ENCODE peak calls at places on chromosomes 7 and 10, in ten cellular contexts. One of them, this sample, is unnamed.

GRCh38 chr10:113754768-113755167 is 3.3 kb downstream of the PLEKHS1 start:
- DNase-seq in A549: no peak
- DNase-seq in stomach: no peak
- DNase-seq in HCT116: no peak
- DNase-seq in adrenal gland: no peak
- DNase-seq in transverse colon: peak
- DNase-seq in breast epithelium: no peak
- DNase-seq in testis: peak
- DNase-seq in body of pancreas: no peak
- DNase-seq in tibial nerve: no peak
- DNase-seq in this sample: no peak

GRCh38 chr7:82105463-82105862 is 335.6 kb upstream of the HGF start:
- DNase-seq in A549: peak
- DNase-seq in stomach: no peak
- DNase-seq in HCT116: peak
- DNase-seq in adrenal gland: no peak
- DNase-seq in transverse colon: no peak
- DNase-seq in breast epithelium: no peak
- DNase-seq in testis: no peak
- DNase-seq in body of pancreas: no peak
- DNase-seq in tibial nerve: no peak
- DNase-seq in this sample: no peak

GRCh38 chr10:26739087-26739631 is 41.7 kb downstream of the PDSS1 start:
- DNase-seq in A549: no peak
- DNase-seq in stomach: no peak
- DNase-seq in HCT116: no peak
- DNase-seq in adrenal gland: no peak
- DNase-seq in transverse colon: no peak
- DNase-seq in breast epithelium: no peak
- DNase-seq in testis: no peak
- DNase-seq in body of pancreas: no peak
- DNase-seq in tibial nerve: no peak
- DNase-seq in this sample: no peak

GRCh38 chr7:78279035-78279434 is 480.5 kb downstream of the PHTF2 start:
- DNase-seq in A549: no peak
- DNase-seq in stomach: no peak
- DNase-seq in HCT116: no peak
- DNase-seq in adrenal gland: no peak
- DNase-seq in transverse colon: no peak
- DNase-seq in breast epithelium: no peak
- DNase-seq in testis: no peak
- DNase-seq in body of pancreas: no peak
- DNase-seq in tibial nerve: no peak
- DNase-seq in this sample: no peak

GRCh38 chr10:50367732-50368131 is 116.4 kb upstream of the ASAH2 start:
- DNase-seq in A549: peak
- DNase-seq in stomach: no peak
- DNase-seq in HCT116: peak
- DNase-seq in adrenal gland: no peak
- DNase-seq in transverse colon: peak
- DNase-seq in breast epithelium: no peak
- DNase-seq in testis: no peak
- DNase-seq in body of pancreas: no peak
- DNase-seq in tibial nerve: peak
- DNase-seq in this sample: peak

GRCh38 chr10:61492596-61492995 is 39.4 kb upstream of the TMEM26 start:
- DNase-seq in A549: no peak
- DNase-seq in stomach: no peak
- DNase-seq in HCT116: no peak
- DNase-seq in adrenal gland: no peak
- DNase-seq in transverse colon: no peak
- DNase-seq in breast epithelium: no peak
- DNase-seq in testis: no peak
- DNase-seq in body of pancreas: no peak
- DNase-seq in tibial nerve: no peak
- DNase-seq in this sample: no peak

GRCh38 chr10:131906269-131906639 is 5.4 kb downstream of the PPP2R2D start:
- DNase-seq in A549: no peak
- DNase-seq in stomach: no peak
- DNase-seq in HCT116: no peak
- DNase-seq in adrenal gland: no peak
- DNase-seq in transverse colon: no peak
- DNase-seq in breast epithelium: no peak
- DNase-seq in testis: no peak
- DNase-seq in body of pancreas: no peak
- DNase-seq in tibial nerve: no peak
- DNase-seq in this sample: no peak

GRCh38 chr7:137445998-137446397 is 102.5 kb upstream of the PTN start:
- DNase-seq in A549: no peak
- DNase-seq in stomach: no peak
- DNase-seq in HCT116: no peak
- DNase-seq in adrenal gland: no peak
- DNase-seq in transverse colon: no peak
- DNase-seq in breast epithelium: no peak
- DNase-seq in testis: no peak
- DNase-seq in body of pancreas: no peak
- DNase-seq in tibial nerve: no peak
- DNase-seq in this sample: no peak

GRCh38 chr7:2554654-2555053 is 670 bp downstream of the BRAT1 start:
- DNase-seq in A549: no peak
- DNase-seq in stomach: no peak
- DNase-seq in HCT116: no peak
- DNase-seq in adrenal gland: no peak
- DNase-seq in transverse colon: no peak
- DNase-seq in breast epithelium: no peak
- DNase-seq in testis: no peak
- DNase-seq in body of pancreas: no peak
- DNase-seq in tibial nerve: no peak
- DNase-seq in this sample: peak

GRCh38 chr7:2558620-2559282 is at the start of gene IQCE:
- DNase-seq in A549: peak
- DNase-seq in stomach: peak
- DNase-seq in HCT116: peak
- DNase-seq in adrenal gland: peak
- DNase-seq in transverse colon: peak
- DNase-seq in breast epithelium: peak
- DNase-seq in testis: peak
- DNase-seq in body of pancreas: peak
- DNase-seq in tibial nerve: peak
- DNase-seq in this sample: peak

GRCh38 chr7:2553831-2554581 is 1.3 kb downstream of the BRAT1 start:
- DNase-seq in A549: no peak
- DNase-seq in stomach: no peak
- DNase-seq in HCT116: no peak
- DNase-seq in adrenal gland: no peak
- DNase-seq in transverse colon: no peak
- DNase-seq in breast epithelium: no peak
- DNase-seq in testis: no peak
- DNase-seq in body of pancreas: no peak
- DNase-seq in tibial nerve: no peak
- DNase-seq in this sample: no peak

GRCh38 chr7:2553108-2553507 is 2.2 kb downstream of the BRAT1 start:
- DNase-seq in A549: no peak
- DNase-seq in stomach: no peak
- DNase-seq in HCT116: no peak
- DNase-seq in adrenal gland: no peak
- DNase-seq in transverse colon: no peak
- DNase-seq in breast epithelium: no peak
- DNase-seq in testis: no peak
- DNase-seq in body of pancreas: no peak
- DNase-seq in tibial nerve: no peak
- DNase-seq in this sample: no peak

DNA sequence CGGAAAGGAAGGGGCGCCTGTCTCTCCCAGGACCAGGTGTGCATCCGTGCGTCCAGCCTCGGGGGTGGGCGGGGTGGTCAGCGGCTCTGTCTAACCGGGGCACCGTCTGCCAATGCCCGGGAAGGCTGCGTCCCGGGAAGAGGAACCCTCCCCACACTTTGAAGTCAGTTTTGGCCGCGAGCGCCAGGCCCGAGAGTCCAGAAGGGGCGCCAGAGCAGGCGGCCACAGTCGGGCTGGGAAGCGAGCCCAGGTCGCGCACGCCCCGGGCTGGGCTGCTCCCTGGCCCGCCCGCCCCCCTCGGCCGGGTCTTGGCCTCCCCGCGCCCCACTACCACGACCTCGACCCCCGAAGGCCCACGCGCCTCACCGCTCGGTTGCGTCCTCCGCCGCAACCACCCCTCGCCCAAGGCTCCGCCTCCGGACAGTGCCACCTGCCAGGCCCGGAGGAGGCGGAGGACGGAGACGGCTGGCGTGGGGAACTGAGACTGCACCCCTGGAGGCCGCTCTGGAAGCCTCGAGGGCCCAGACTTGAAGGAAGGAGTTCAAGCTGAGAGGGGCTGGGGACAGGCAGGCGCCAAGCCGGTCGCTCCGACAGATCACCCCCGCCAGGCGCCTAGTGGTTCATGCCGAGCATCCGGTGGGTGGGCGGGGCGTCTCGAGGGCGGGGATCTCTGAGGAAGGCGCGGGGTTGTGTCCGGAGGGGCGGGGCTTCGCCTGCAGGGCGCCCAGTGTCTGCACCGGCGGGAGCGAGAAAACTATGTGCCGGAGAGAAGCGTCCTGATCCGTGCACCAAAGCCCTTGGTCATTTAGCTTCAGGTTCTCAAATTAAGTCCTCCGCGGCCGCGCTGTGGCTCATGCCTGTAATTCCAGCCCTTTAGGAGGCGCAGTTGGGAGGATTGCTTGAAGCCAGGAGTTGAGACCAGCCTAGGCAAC is at the start of gene BRAT1:
- DNase-seq in A549: peak
- DNase-seq in stomach: peak
- DNase-seq in HCT116: peak
- DNase-seq in adrenal gland: peak
- DNase-seq in transverse colon: peak
- DNase-seq in breast epithelium: peak
- DNase-seq in testis: peak
- DNase-seq in body of pancreas: peak
- DNase-seq in tibial nerve: peak
- DNase-seq in this sample: peak
- TF ChIP-seq POLR2A in A549: peak
- TF ChIP-seq POLR2A in stomach: no peak
- TF ChIP-seq POLR2A in HCT116: peak
- TF ChIP-seq POLR2A in adrenal gland: peak
- TF ChIP-seq POLR2A in transverse colon: peak
- TF ChIP-seq POLR2A in breast epithelium: peak
- TF ChIP-seq POLR2A in testis: peak
- TF ChIP-seq POLR2A in body of pancreas: peak
- TF ChIP-seq POLR2A in tibial nerve: peak
- TF ChIP-seq POLR2A in this sample: peak

GRCh38 chr7:1090236-1090635 is 2.3 kb downstream of the GPER1 start:
- DNase-seq in A549: no peak
- DNase-seq in stomach: no peak
- DNase-seq in HCT116: no peak
- DNase-seq in adrenal gland: no peak
- DNase-seq in transverse colon: no peak
- DNase-seq in breast epithelium: no peak
- DNase-seq in testis: no peak
- DNase-seq in body of pancreas: no peak
- DNase-seq in tibial nerve: no peak
- DNase-seq in this sample: no peak

GRCh38 chr7:1085910-1086421 is 1.9 kb upstream of the GPER1 start:
- DNase-seq in A549: no peak
- DNase-seq in stomach: no peak
- DNase-seq in HCT116: no peak
- DNase-seq in adrenal gland: no peak
- DNase-seq in transverse colon: no peak
- DNase-seq in breast epithelium: no peak
- DNase-seq in testis: no peak
- DNase-seq in body of pancreas: no peak
- DNase-seq in tibial nerve: no peak
- DNase-seq in this sample: no peak

GRCh38 chr7:1086588-1087461 is 1.1 kb upstream of the GPER1 start:
- DNase-seq in A549: peak
- DNase-seq in stomach: peak
- DNase-seq in HCT116: peak
- DNase-seq in adrenal gland: peak
- DNase-seq in transverse colon: peak
- DNase-seq in breast epithelium: peak
- DNase-seq in testis: peak
- DNase-seq in body of pancreas: peak
- DNase-seq in tibial nerve: peak
- DNase-seq in this sample: peak

GRCh38 chr7:1087462-1087809 is 477 bp upstream of the GPER1 start:
- DNase-seq in A549: no peak
- DNase-seq in stomach: no peak
- DNase-seq in HCT116: no peak
- DNase-seq in adrenal gland: no peak
- DNase-seq in transverse colon: no peak
- DNase-seq in breast epithelium: no peak
- DNase-seq in testis: no peak
- DNase-seq in body of pancreas: no peak
- DNase-seq in tibial nerve: no peak
- DNase-seq in this sample: no peak

DNA sequence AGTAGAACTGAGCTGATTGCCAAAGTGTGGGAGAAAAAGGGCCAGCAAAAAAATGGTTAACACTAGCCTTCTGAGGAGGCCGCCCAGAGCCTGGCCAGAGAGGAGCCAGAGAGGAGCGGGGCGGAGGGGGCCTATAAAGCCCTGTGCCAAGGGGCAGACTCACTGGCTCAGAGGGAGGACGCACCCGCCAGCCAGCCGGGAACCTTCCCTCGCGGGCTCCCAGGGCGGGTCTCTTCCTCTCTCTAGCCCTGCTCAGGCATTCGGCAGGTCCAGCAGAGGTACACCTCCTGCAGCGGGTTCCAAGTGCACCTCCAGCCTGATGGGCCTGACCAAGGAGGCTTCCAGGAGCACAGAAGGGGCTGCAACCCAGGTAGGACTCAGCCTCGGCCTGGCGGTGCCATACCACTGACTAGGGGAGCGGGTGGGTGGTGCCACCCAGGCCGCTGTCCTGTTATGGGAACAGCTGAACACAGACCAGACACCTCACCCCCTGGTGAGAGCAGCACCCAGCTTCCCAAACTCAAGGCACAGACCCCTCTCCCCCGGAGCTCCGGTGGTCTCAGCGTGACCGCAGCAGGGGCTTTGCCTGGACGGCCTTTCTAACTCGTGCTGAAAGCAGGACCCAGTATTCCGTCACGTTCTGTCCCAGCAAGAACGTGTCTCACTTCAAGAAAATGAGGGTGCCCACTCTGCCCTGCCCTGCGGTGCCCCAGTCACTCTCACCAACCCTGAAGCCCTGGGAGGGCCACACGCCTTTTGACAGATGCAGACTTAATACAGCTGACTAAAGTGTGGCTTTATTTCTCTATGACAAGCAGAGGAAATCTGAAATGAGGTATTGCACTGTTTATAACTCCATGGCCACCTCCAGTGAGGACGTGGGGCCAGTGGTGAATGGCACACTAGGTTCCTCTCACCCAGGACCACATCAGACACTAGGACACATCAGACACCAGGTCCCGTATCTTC is at the start of gene GPER1:
- DNase-seq in A549: no peak
- DNase-seq in stomach: peak
- DNase-seq in HCT116: peak
- DNase-seq in adrenal gland: peak
- DNase-seq in transverse colon: peak
- DNase-seq in breast epithelium: no peak
- DNase-seq in testis: peak
- DNase-seq in body of pancreas: peak
- DNase-seq in tibial nerve: peak
- DNase-seq in this sample: no peak
- TF ChIP-seq POLR2A in A549: no peak
- TF ChIP-seq POLR2A in stomach: peak
- TF ChIP-seq POLR2A in HCT116: no peak
- TF ChIP-seq POLR2A in adrenal gland: no peak
- TF ChIP-seq POLR2A in transverse colon: no peak
- TF ChIP-seq POLR2A in breast epithelium: no peak
- TF ChIP-seq POLR2A in testis: no peak
- TF ChIP-seq POLR2A in body of pancreas: no peak
- TF ChIP-seq POLR2A in tibial nerve: peak
- TF ChIP-seq POLR2A in this sample: no peak

GRCh38 chr10:121927841-121928527 is at the start of gene ATE1:
- DNase-seq in A549: peak
- DNase-seq in stomach: peak
- DNase-seq in HCT116: peak
- DNase-seq in adrenal gland: peak
- DNase-seq in transverse colon: peak
- DNase-seq in breast epithelium: peak
- DNase-seq in testis: peak
- DNase-seq in body of pancreas: peak
- DNase-seq in tibial nerve: peak
- DNase-seq in this sample: peak
- TF ChIP-seq POLR2A in A549: peak
- TF ChIP-seq POLR2A in stomach: no peak
- TF ChIP-seq POLR2A in HCT116: peak
- TF ChIP-seq POLR2A in adrenal gland: peak
- TF ChIP-seq POLR2A in transverse colon: peak
- TF ChIP-seq POLR2A in breast epithelium: peak
- TF ChIP-seq POLR2A in testis: no peak
- TF ChIP-seq POLR2A in body of pancreas: peak
- TF ChIP-seq POLR2A in tibial nerve: peak
- TF ChIP-seq POLR2A in this sample: peak

DNA sequence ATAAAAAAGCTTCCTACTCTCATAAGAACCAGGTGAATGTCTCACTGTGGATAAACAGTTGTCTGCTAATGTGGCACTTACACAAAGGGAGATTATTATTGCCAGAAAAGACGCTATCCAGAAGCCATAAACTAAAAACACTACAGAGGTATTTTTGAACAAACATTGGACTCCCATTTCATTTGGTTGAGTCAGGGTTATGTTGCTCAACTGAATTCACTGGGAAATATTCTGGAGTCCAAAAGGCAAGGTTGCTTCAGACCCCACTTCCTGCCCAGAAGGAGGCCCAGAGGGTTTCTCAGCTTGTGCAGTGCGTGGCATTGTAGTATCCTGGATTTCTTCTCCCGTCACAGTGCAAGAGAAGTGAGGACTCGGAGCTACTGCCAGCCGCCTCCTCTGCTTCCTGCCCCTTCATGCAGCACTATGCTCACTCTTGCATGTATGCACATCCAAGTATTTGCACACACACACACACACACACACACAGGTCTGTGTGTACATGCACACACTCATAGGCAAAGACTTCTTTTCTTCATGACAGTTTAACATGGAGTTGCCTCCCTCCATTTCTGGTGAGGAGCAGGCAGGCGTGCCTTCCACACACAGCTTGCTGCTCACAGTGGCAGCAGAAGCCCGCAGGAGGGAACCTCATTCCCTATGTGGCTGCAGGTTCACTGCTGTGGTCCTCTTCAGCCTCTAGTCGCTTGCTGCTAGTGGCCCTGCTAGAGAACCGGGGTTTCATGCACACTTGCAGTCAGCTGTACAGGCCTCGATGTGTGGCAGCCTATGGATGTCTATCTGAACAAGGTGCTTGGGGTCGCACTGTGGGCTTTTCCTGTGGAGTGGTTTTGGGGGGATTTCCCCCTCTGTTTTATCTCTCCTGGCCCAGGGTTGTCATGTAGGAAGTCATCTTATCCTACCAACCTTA is 10.2 kb downstream of the DENND10 start:
- DNase-seq in A549: peak
- DNase-seq in stomach: no peak
- DNase-seq in HCT116: no peak
- DNase-seq in adrenal gland: no peak
- DNase-seq in transverse colon: no peak
- DNase-seq in breast epithelium: no peak
- DNase-seq in testis: no peak
- DNase-seq in body of pancreas: no peak
- DNase-seq in tibial nerve: no peak
- DNase-seq in this sample: no peak
- TF ChIP-seq POLR2A in A549: no peak
- TF ChIP-seq POLR2A in stomach: no peak
- TF ChIP-seq POLR2A in HCT116: no peak
- TF ChIP-seq POLR2A in adrenal gland: no peak
- TF ChIP-seq POLR2A in transverse colon: no peak
- TF ChIP-seq POLR2A in breast epithelium: no peak
- TF ChIP-seq POLR2A in testis: no peak
- TF ChIP-seq POLR2A in body of pancreas: no peak
- TF ChIP-seq POLR2A in tibial nerve: no peak
- TF ChIP-seq POLR2A in this sample: no peak

This sample was measured in erythroblast.